ENCODE peak calls at places on chromosomes 5 and 9, in five cellular contexts. One of them, this sample, is unnamed.

GRCh38 chr9:119009253-119009652 is 360.0 kb downstream of the BRINP1 start:
- DNase-seq in breast epithelium: no peak
- DNase-seq in colonic mucosa: no peak
- DNase-seq in right atrium auricular region: no peak
- DNase-seq in PC-3: no peak
- DNase-seq in this sample: no peak

GRCh38 chr5:38601843-38602424 is 45.5 kb upstream of the LIFR start:
- DNase-seq in breast epithelium: no peak
- DNase-seq in colonic mucosa: no peak
- DNase-seq in right atrium auricular region: no peak
- DNase-seq in PC-3: peak
- DNase-seq in this sample: no peak

GRCh38 chr9:35056571-35057270 is 15.7 kb downstream of the VCP start:
- DNase-seq in breast epithelium: no peak
- DNase-seq in colonic mucosa: no peak
- DNase-seq in right atrium auricular region: no peak
- DNase-seq in PC-3: no peak
- DNase-seq in this sample: no peak

GRCh38 chr9:83023151-83023550 is 39.8 kb downstream of the RASEF start:
- DNase-seq in breast epithelium: no peak
- DNase-seq in colonic mucosa: no peak
- DNase-seq in right atrium auricular region: no peak
- DNase-seq in PC-3: no peak
- DNase-seq in this sample: no peak

GRCh38 chr9:33192493-33193245 is 25.5 kb upstream of the B4GALT1 start:
- DNase-seq in breast epithelium: no peak
- DNase-seq in colonic mucosa: no peak
- DNase-seq in right atrium auricular region: no peak
- DNase-seq in PC-3: no peak
- DNase-seq in this sample: no peak

GRCh38 chr5:179225387-179225786 is 119.9 kb downstream of the ADAMTS2 start:
- DNase-seq in breast epithelium: peak
- DNase-seq in colonic mucosa: no peak
- DNase-seq in right atrium auricular region: no peak
- DNase-seq in PC-3: no peak
- DNase-seq in this sample: no peak

GRCh38 chr5:1502046-1502736 is 21.6 kb downstream of the LPCAT1 start:
- DNase-seq in breast epithelium: no peak
- DNase-seq in colonic mucosa: peak
- DNase-seq in right atrium auricular region: peak
- DNase-seq in PC-3: no peak
- DNase-seq in this sample: no peak

GRCh38 chr5:14545308-14545707 is 36.3 kb upstream of the OTULINL start:
- DNase-seq in breast epithelium: no peak
- DNase-seq in colonic mucosa: no peak
- DNase-seq in right atrium auricular region: no peak
- DNase-seq in PC-3: no peak
- DNase-seq in this sample: no peak

GRCh38 chr5:149053027-149053705 is 9.7 kb downstream of the SH3TC2 start:
- DNase-seq in breast epithelium: no peak
- DNase-seq in colonic mucosa: no peak
- DNase-seq in right atrium auricular region: no peak
- DNase-seq in PC-3: peak
- DNase-seq in this sample: no peak

GRCh38 chr5:98772415-98773213 is 849 bp upstream of the RGMB start:
- DNase-seq in breast epithelium: peak
- DNase-seq in colonic mucosa: peak
- DNase-seq in right atrium auricular region: peak
- DNase-seq in PC-3: peak
- DNase-seq in this sample: peak

GRCh38 chr5:82512025-82512424 is 233.9 kb upstream of the RPS23 start:
- DNase-seq in breast epithelium: no peak
- DNase-seq in colonic mucosa: no peak
- DNase-seq in right atrium auricular region: no peak
- DNase-seq in PC-3: no peak
- DNase-seq in this sample: no peak

GRCh38 chr9:115106001-115106400 is 12.0 kb downstream of the TNC start:
- DNase-seq in breast epithelium: no peak
- DNase-seq in colonic mucosa: no peak
- DNase-seq in right atrium auricular region: no peak
- DNase-seq in PC-3: peak
- DNase-seq in this sample: no peak

GRCh38 chr5:72503888-72504491 is 3.2 kb downstream of the ZNF366 start:
- DNase-seq in breast epithelium: no peak
- DNase-seq in colonic mucosa: no peak
- DNase-seq in right atrium auricular region: no peak
- DNase-seq in PC-3: peak
- DNase-seq in this sample: no peak

GRCh38 chr5:69444127-69444754 is 29.3 kb downstream of the MARVELD2 start:
- DNase-seq in breast epithelium: no peak
- DNase-seq in colonic mucosa: no peak
- DNase-seq in right atrium auricular region: no peak
- DNase-seq in PC-3: no peak
- DNase-seq in this sample: no peak

GRCh38 chr5:12413585-12413984 is 509.3 kb upstream of the CTNND2 start:
- DNase-seq in breast epithelium: no peak
- DNase-seq in colonic mucosa: no peak
- DNase-seq in right atrium auricular region: no peak
- DNase-seq in PC-3: no peak
- DNase-seq in this sample: no peak

GRCh38 chr9:2622361-2623045 is 916 bp downstream of the VLDLR start:
- DNase-seq in breast epithelium: peak
- DNase-seq in colonic mucosa: peak
- DNase-seq in right atrium auricular region: no peak
- DNase-seq in PC-3: no peak
- DNase-seq in this sample: peak

GRCh38 chr5:147396070-147396469 is 113.8 kb downstream of the DPYSL3 start:
- DNase-seq in breast epithelium: no peak
- DNase-seq in colonic mucosa: no peak
- DNase-seq in right atrium auricular region: no peak
- DNase-seq in PC-3: no peak
- DNase-seq in this sample: no peak

GRCh38 chr5:56455417-56455816 is 222.3 kb upstream of the ANKRD55 start:
- DNase-seq in breast epithelium: no peak
- DNase-seq in colonic mucosa: no peak
- DNase-seq in right atrium auricular region: no peak
- DNase-seq in PC-3: no peak
- DNase-seq in this sample: no peak

GRCh38 chr9:33468797-33469621 is 4.7 kb downstream of the NOL6 start:
- DNase-seq in breast epithelium: peak
- DNase-seq in colonic mucosa: no peak
- DNase-seq in right atrium auricular region: no peak
- DNase-seq in PC-3: no peak
- DNase-seq in this sample: peak

GRCh38 chr9:82057805-82058204 is 69.2 kb downstream of the SPATA31D1 start:
- DNase-seq in breast epithelium: no peak
- DNase-seq in colonic mucosa: no peak
- DNase-seq in right atrium auricular region: no peak
- DNase-seq in PC-3: no peak
- DNase-seq in this sample: no peak

GRCh38 chr5:5772202-5772601 is 349.7 kb downstream of the ICE1 start:
- DNase-seq in breast epithelium: no peak
- DNase-seq in colonic mucosa: no peak
- DNase-seq in right atrium auricular region: no peak
- DNase-seq in PC-3: no peak
- DNase-seq in this sample: no peak

GRCh38 chr9:38035873-38036272 is 33.2 kb downstream of the SHB start:
- DNase-seq in breast epithelium: no peak
- DNase-seq in colonic mucosa: no peak
- DNase-seq in right atrium auricular region: no peak
- DNase-seq in PC-3: peak
- DNase-seq in this sample: no peak

GRCh38 chr9:27524236-27524635 is at the start of gene IFNK:
- DNase-seq in breast epithelium: no peak
- DNase-seq in colonic mucosa: no peak
- DNase-seq in right atrium auricular region: no peak
- DNase-seq in PC-3: peak
- DNase-seq in this sample: no peak

GRCh38 chr9:124810513-124811355 is 33.8 kb downstream of the OLFML2A start:
- DNase-seq in breast epithelium: no peak
- DNase-seq in colonic mucosa: no peak
- DNase-seq in right atrium auricular region: no peak
- DNase-seq in PC-3: peak
- DNase-seq in this sample: no peak

GRCh38 chr5:74290634-74291033 is 349.9 kb downstream of the ENC1 start:
- DNase-seq in breast epithelium: no peak
- DNase-seq in colonic mucosa: no peak
- DNase-seq in right atrium auricular region: no peak
- DNase-seq in PC-3: no peak
- DNase-seq in this sample: no peak

GRCh38 chr5:143180751-143181150 is 222.7 kb downstream of the NR3C1 start:
- DNase-seq in breast epithelium: no peak
- DNase-seq in colonic mucosa: no peak
- DNase-seq in right atrium auricular region: no peak
- DNase-seq in PC-3: no peak
- DNase-seq in this sample: no peak

GRCh38 chr9:129496187-129497063 is 124.5 kb downstream of the C9orf50 start:
- DNase-seq in breast epithelium: peak
- DNase-seq in colonic mucosa: peak
- DNase-seq in right atrium auricular region: peak
- DNase-seq in PC-3: peak
- DNase-seq in this sample: peak

GRCh38 chr9:129497064-129497836 is 123.7 kb downstream of the C9orf50 start:
- DNase-seq in breast epithelium: peak
- DNase-seq in colonic mucosa: peak
- DNase-seq in right atrium auricular region: no peak
- DNase-seq in PC-3: no peak
- DNase-seq in this sample: no peak

GRCh38 chr9:129495422-129496186 is 125.3 kb downstream of the C9orf50 start:
- DNase-seq in breast epithelium: peak
- DNase-seq in colonic mucosa: peak
- DNase-seq in right atrium auricular region: peak
- DNase-seq in PC-3: peak
- DNase-seq in this sample: peak

GRCh38 chr9:129498451-129499376 is 122.2 kb downstream of the C9orf50 start:
- DNase-seq in breast epithelium: no peak
- DNase-seq in colonic mucosa: no peak
- DNase-seq in right atrium auricular region: no peak
- DNase-seq in PC-3: no peak
- DNase-seq in this sample: no peak

GRCh38 chr9:129497837-129498450 is 123.0 kb downstream of the C9orf50 start:
- DNase-seq in breast epithelium: no peak
- DNase-seq in colonic mucosa: no peak
- DNase-seq in right atrium auricular region: no peak
- DNase-seq in PC-3: no peak
- DNase-seq in this sample: no peak
- H3K4me3 ChIP-seq in breast epithelium: peak
- H3K4me3 ChIP-seq in colonic mucosa: peak
- H3K4me3 ChIP-seq in right atrium auricular region: peak
- H3K4me3 ChIP-seq in PC-3: no peak
- H3K4me3 ChIP-seq in this sample: peak

GRCh38 chr9:107735821-107736220 is 246.3 kb upstream of the KLF4 start:
- DNase-seq in breast epithelium: no peak
- DNase-seq in colonic mucosa: no peak
- DNase-seq in right atrium auricular region: no peak
- DNase-seq in PC-3: peak
- DNase-seq in this sample: no peak

GRCh38 chr9:107732781-107733529 is 243.4 kb upstream of the KLF4 start:
- DNase-seq in breast epithelium: no peak
- DNase-seq in colonic mucosa: no peak
- DNase-seq in right atrium auricular region: peak
- DNase-seq in PC-3: peak
- DNase-seq in this sample: no peak

GRCh38 chr9:107734231-107735014 is 244.9 kb upstream of the KLF4 start:
- DNase-seq in breast epithelium: no peak
- DNase-seq in colonic mucosa: no peak
- DNase-seq in right atrium auricular region: no peak
- DNase-seq in PC-3: no peak
- DNase-seq in this sample: no peak

GRCh38 chr9:107731115-107731762 is 241.7 kb upstream of the KLF4 start:
- DNase-seq in breast epithelium: no peak
- DNase-seq in colonic mucosa: no peak
- DNase-seq in right atrium auricular region: no peak
- DNase-seq in PC-3: no peak
- DNase-seq in this sample: no peak

GRCh38 chr9:107733530-107733907 is 243.9 kb upstream of the KLF4 start:
- DNase-seq in breast epithelium: no peak
- DNase-seq in colonic mucosa: no peak
- DNase-seq in right atrium auricular region: peak
- DNase-seq in PC-3: no peak
- DNase-seq in this sample: peak
- H3K27ac ChIP-seq in breast epithelium: peak
- H3K27ac ChIP-seq in colonic mucosa: peak
- H3K27ac ChIP-seq in right atrium auricular region: peak
- H3K27ac ChIP-seq in PC-3: peak
- H3K27ac ChIP-seq in this sample: peak

DNA sequence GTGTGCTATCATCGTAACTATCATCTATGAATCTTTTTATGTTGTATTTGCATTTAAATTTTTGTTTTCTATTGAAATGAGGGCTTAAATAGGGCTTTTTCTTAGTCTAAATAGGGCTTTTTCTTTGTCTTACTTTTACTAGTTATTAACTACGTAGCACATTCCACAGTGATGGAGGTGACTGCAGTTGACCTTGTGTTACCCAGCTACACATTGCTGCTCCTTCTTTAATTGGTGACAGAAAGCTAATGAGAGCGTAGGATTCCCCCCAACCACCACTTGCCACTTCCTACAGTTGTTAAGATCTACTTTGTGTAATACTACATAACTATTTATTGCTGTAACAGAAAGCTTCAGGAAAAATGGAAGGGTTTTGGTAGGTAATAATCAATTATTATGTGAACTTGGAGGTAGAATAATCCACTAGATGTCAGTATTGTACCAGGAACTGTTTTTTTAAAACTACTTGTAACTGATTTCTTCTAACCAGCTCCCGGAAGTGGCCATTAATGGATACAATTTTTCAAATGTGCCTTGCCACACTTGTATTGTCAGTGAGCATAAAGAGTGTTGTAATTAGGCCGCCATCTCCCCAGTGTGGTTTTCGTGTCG is 18.0 kb downstream of the MTRR start:
- DNase-seq in breast epithelium: no peak
- DNase-seq in colonic mucosa: no peak
- DNase-seq in right atrium auricular region: no peak
- DNase-seq in PC-3: peak
- DNase-seq in this sample: no peak
- TF ChIP-seq CTCF in breast epithelium: no peak
- TF ChIP-seq CTCF in colonic mucosa: peak
- TF ChIP-seq CTCF in right atrium auricular region: peak
- TF ChIP-seq CTCF in PC-3: peak
- TF ChIP-seq CTCF in this sample: peak

GRCh38 chr5:175653763-175654162 is 4.1 kb upstream of the HRH2 start:
- DNase-seq in breast epithelium: no peak
- DNase-seq in colonic mucosa: no peak
- DNase-seq in right atrium auricular region: no peak
- DNase-seq in PC-3: no peak
- DNase-seq in this sample: no peak

GRCh38 chr5:175655411-175655810 is 2.5 kb upstream of the HRH2 start:
- DNase-seq in breast epithelium: no peak
- DNase-seq in colonic mucosa: no peak
- DNase-seq in right atrium auricular region: no peak
- DNase-seq in PC-3: no peak
- DNase-seq in this sample: no peak

GRCh38 chr5:175654807-175655206 is 3.1 kb upstream of the HRH2 start:
- DNase-seq in breast epithelium: no peak
- DNase-seq in colonic mucosa: no peak
- DNase-seq in right atrium auricular region: no peak
- DNase-seq in PC-3: peak
- DNase-seq in this sample: no peak

GRCh38 chr5:175654346-175654745 is 3.5 kb upstream of the HRH2 start:
- DNase-seq in breast epithelium: no peak
- DNase-seq in colonic mucosa: no peak
- DNase-seq in right atrium auricular region: no peak
- DNase-seq in PC-3: no peak
- DNase-seq in this sample: no peak

GRCh38 chr5:175652741-175653663 is 4.9 kb upstream of the HRH2 start:
- DNase-seq in breast epithelium: no peak
- DNase-seq in colonic mucosa: no peak
- DNase-seq in right atrium auricular region: no peak
- DNase-seq in PC-3: no peak
- DNase-seq in this sample: no peak
- H3K4me3 ChIP-seq in breast epithelium: no peak
- H3K4me3 ChIP-seq in colonic mucosa: no peak
- H3K4me3 ChIP-seq in right atrium auricular region: no peak
- H3K4me3 ChIP-seq in PC-3: no peak
- H3K4me3 ChIP-seq in this sample: no peak

This sample was measured in dorsolateral prefrontal cortex.